ENCODE peak calls at places on chromosomes 16 and 17, in five cellular contexts. O is NB4, X is RWPE1, B is dorsolateral prefrontal cortex, T is brain microvascular endothelial cell. K is an unnamed sample.
A peak's percentile ranks its signal among the peaks of the same experiment; 100 is the strongest.

GRCh38 chr16:1620391-1620790 is 8.2 kb downstream of the CRAMP1 start:
- DNase-seq in O (no peak), X (no peak), B (no peak), T (no peak), K (no peak)

GRCh38 chr16:15880434-15880833 is 8.0 kb downstream of the CEP20 start:
- DNase-seq in O (no peak), X (no peak), B (no peak), T (no peak), K (no peak)

GRCh38 chr16:84612686-84613085 is 5.2 kb downstream of the COTL1 start:
- DNase-seq in O (no peak), X (no peak), B (no peak), T (no peak), K (no peak)

GRCh38 chr17:63984206-63984605 is 11.5 kb upstream of the SCN4A start:
- DNase-seq in O (no peak), X (no peak), B (no peak), T (no peak), K (no peak)

GRCh38 chr17:43215341-43215740 is 3.7 kb downstream of the TMEM106A start:
- DNase-seq in O (no peak), X (no peak), B (no peak), T (no peak), K (no peak)

GRCh38 chr17:38815576-38816193 is 9.4 kb downstream of the CWC25 start:
- DNase-seq in O (peak; percentile 37), X (peak; percentile 45), B (no peak), T (peak; percentile 79), K (no peak)

GRCh38 chr17:33520404-33521032 is 227.4 kb upstream of the ASIC2 start:
- DNase-seq in O (peak; percentile 57), X (peak; percentile 55), B (peak; percentile 63), T (no peak), K (peak; percentile 56)

GRCh38 chr16:49023095-49023494 is 258.5 kb downstream of the CBLN1 start:
- DNase-seq in O (no peak), X (peak; percentile 96), B (no peak), T (no peak), K (no peak)

GRCh38 chr16:86566601-86566965 is at the start of gene FOXC2:
- DNase-seq in O (no peak), X (peak; percentile 89), B (no peak), T (peak; percentile 95), K (peak; percentile 94)

GRCh38 chr17:15782809-15783208 is 50.7 kb downstream of the TBC1D26 start:
- DNase-seq in O (no peak), X (no peak), B (no peak), T (peak; percentile 33), K (no peak)

GRCh38 chr17:55763856-55764255 is 13.0 kb downstream of the PCTP start:
- DNase-seq in O (peak; percentile 52), X (no peak), B (no peak), T (no peak), K (no peak)

GRCh38 chr16:85648070-85648714 is 35.1 kb downstream of the GSE1 start:
- DNase-seq in O (no peak), X (no peak), B (no peak), T (no peak), K (no peak)

GRCh38 chr16:670485-671352 is 2.8 kb downstream of the RHOT2 start:
- DNase-seq in O (no peak), X (no peak), B (no peak), T (no peak), K (no peak)

GRCh38 chr17:80265205-80266068 is 4.8 kb downstream of the RNF213 start:
- DNase-seq in O (no peak), X (no peak), B (no peak), T (no peak), K (no peak)

GRCh38 chr17:40536731-40537171 is 28.5 kb downstream of the CCR7 start:
- DNase-seq in O (no peak), X (no peak), B (peak; percentile 59), T (no peak), K (no peak)

GRCh38 chr16:87931504-87931903 is 4.8 kb downstream of the CA5A start:
- DNase-seq in O (peak; percentile 89), X (no peak), B (no peak), T (peak; percentile 44), K (no peak)

GRCh38 chr17:11485802-11486421 is 112.4 kb upstream of the DNAH9 start:
- DNase-seq in O (no peak), X (no peak), B (no peak), T (no peak), K (no peak)

GRCh38 chr16:9395958-9396359 is 304.5 kb downstream of the HAPSTR1 start:
- DNase-seq in O (no peak), X (no peak), B (no peak), T (no peak), K (no peak)

GRCh38 chr16:1561266-1561665 is 27.8 kb downstream of the TMEM204 start:
- DNase-seq in O (no peak), X (no peak), B (no peak), T (no peak), K (no peak)

GRCh38 chr16:4067262-4068001 is 48.8 kb downstream of the ADCY9 start:
- DNase-seq in O (peak; percentile 33), X (no peak), B (no peak), T (no peak), K (no peak)

GRCh38 chr16:29147710-29148425 is 163.0 kb downstream of the LAT start:
- DNase-seq in O (no peak), X (no peak), B (no peak), T (no peak), K (no peak)

GRCh38 chr16:20931066-20931465 is 30.5 kb downstream of the LYRM1 start:
- DNase-seq in O (no peak), X (no peak), B (no peak), T (no peak), K (no peak)

GRCh38 chr16:2236362-2237075 is at the start of gene DNASE1L2:
- DNase-seq in O (no peak), X (peak; percentile 49), B (no peak), T (no peak), K (no peak)

GRCh38 chr17:68740555-68741447 is 139.6 kb upstream of the FAM20A start:
- DNase-seq in O (peak; percentile 4), X (no peak), B (no peak), T (no peak), K (no peak)

GRCh38 chr17:74742153-74742515 is 5.1 kb downstream of the RAB37 start:
- DNase-seq in O (peak; percentile 92), X (no peak), B (no peak), T (no peak), K (no peak)

GRCh38 chr17:82489851-82490511 is 29.6 kb upstream of the FOXK2 start:
- DNase-seq in O (no peak), X (no peak), B (no peak), T (no peak), K (no peak)

GRCh38 chr17:68295086-68295485 is 3.8 kb downstream of the ARSG start:
- DNase-seq in O (no peak), X (no peak), B (no peak), T (no peak), K (no peak)

GRCh38 chr16:31474173-31474714 is 2.3 kb downstream of the TGFB1I1 start:
- DNase-seq in O (peak; percentile 40), X (no peak), B (no peak), T (peak; percentile 77), K (no peak)

GRCh38 chr17:61519754-61520440 is 67.7 kb downstream of the TBX4 start:
- DNase-seq in O (no peak), X (no peak), B (no peak), T (no peak), K (no peak)

GRCh38 chr16:17224859-17225258 is 245.9 kb downstream of the XYLT1 start:
- DNase-seq in O (peak; percentile 94), X (no peak), B (no peak), T (no peak), K (no peak)

GRCh38 chr17:4087911-4088693 is 54.7 kb downstream of the ZZEF1 start:
- DNase-seq in O (no peak), X (no peak), B (no peak), T (peak; percentile 56), K (no peak)

GRCh38 chr17:16870253-16871245 is 101.4 kb downstream of the TNFRSF13B start:
- DNase-seq in O (no peak), X (no peak), B (peak; percentile 24), T (no peak), K (no peak)

GRCh38 chr17:1934901-1935300 is 90.2 kb downstream of the RTN4RL1 start:
- DNase-seq in O (no peak), X (no peak), B (no peak), T (no peak), K (no peak)

GRCh38 chr16:25026621-25027020 is 11.5 kb upstream of the ARHGAP17 start:
- DNase-seq in O (no peak), X (no peak), B (no peak), T (no peak), K (no peak)

DNA sequence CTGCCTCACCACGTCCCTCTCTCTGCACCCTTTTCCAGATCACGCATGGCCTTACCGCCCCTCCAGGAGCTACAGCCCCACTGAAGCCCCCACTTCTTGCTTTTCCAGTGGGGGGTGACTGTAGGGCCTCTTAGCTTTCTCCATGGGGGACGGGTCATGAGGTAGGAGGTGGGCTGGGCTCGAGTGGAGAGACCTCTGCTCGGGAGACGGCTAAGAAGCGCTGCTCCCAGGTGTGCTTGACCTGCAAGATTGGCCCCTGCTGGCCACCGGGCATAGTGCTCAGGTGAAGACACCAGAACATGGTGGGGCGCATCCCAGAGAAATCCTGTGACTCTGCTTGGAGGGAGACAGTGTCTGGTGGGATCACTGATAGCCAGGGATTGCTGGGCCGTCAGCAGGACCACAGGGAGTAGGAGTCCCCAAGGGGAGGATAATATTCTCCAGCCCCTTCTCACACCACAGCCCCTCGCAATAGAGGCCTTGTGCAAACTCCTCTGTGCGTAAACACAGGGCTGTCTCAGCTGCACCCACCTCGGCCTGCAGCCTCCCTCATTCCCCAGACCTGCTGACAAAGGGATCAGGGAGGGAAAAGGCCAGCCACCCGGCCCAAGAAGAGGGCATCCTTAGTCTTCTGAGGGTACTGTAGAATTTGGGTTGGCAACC is 8.9 kb upstream of the GALK1 start:
- DNase-seq in O (no peak), X (no peak), B (peak; percentile 29), T (no peak), K (no peak)
- TF ChIP-seq CTCF in O (no peak), X (no peak), B (no peak), T (peak; percentile 22), K (no peak)

DNA sequence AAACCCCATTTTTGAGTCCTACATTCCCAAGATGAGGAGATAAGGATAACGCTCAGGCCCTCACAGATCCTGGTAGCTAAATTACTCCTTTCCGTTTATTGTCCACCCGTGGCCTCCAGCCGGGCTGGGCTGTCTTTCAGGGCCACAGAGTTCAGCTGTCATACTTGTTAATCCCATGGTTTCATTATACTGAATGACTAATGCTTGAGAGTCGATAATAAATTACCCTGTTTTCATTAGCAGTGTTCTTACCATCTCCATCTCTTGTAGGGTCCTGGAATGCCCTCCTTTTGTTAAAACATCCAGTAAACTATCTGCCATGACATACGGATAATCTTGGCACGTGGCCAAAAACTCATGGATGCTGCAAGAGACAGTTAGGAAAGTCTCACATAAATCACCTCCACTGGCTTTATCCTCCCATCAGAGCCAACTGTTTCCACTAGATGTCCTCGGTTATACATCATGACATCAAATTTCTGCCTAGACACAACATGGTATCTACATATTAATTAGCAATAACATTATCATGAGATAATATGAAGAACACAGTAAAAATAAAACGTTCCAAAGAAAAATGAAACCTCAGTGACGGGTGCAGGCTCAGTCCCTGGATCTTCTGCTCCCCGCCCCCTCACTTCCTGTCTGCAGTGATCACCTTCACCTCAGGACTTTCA is 45.3 kb downstream of the BRD7 start:
- DNase-seq in O (peak; percentile 59), X (peak; percentile 47), B (no peak), T (peak; percentile 34), K (no peak)
- TF ChIP-seq CTCF in O (peak; percentile 29), X (peak; percentile 9), B (no peak), T (peak; percentile 41), K (no peak)

GRCh38 chr17:72419866-72420774 is 299.3 kb downstream of the SOX9 start:
- DNase-seq in O (peak; percentile 50), X (no peak), B (no peak), T (no peak), K (no peak)
- TF ChIP-seq CTCF in O (no peak), X (no peak), B (no peak), T (no peak), K (no peak)

GRCh38 chr17:44969144-44969780 is 1.2 kb upstream of the C1QL1 start:
- DNase-seq in O (no peak), X (no peak), B (no peak), T (no peak), K (no peak)
- TF ChIP-seq CTCF in O (no peak), X (no peak), B (no peak), T (no peak), K (no peak)